ENCODE peak calls at places on chromosome 11, in six cellular contexts. One of them, this sample, is unnamed.

GRCh38 chr11:2173150-2173693 is 1.6 kb upstream of the TH start:
- DNase-seq in NCI-H460: no peak
- DNase-seq in WTC11: peak; percentile 67
- DNase-seq in LoVo: no peak
- DNase-seq in NCI-H510A treated with DMSO at 0.1 percent for 48 hours: no peak
- DNase-seq in myocyte: no peak
- DNase-seq in this sample: no peak

GRCh38 chr11:66294626-66295620 is 3.2 kb downstream of the TMEM151A start:
- DNase-seq in NCI-H460: no peak
- DNase-seq in WTC11: no peak
- DNase-seq in LoVo: no peak
- DNase-seq in NCI-H510A treated with DMSO at 0.1 percent for 48 hours: no peak
- DNase-seq in myocyte: no peak
- DNase-seq in this sample: no peak

GRCh38 chr11:6418199-6418957 is 516 bp downstream of the APBB1 start:
- DNase-seq in NCI-H460: no peak
- DNase-seq in WTC11: peak; percentile 59
- DNase-seq in LoVo: no peak
- DNase-seq in NCI-H510A treated with DMSO at 0.1 percent for 48 hours: no peak
- DNase-seq in myocyte: no peak
- DNase-seq in this sample: no peak

GRCh38 chr11:72525466-72525865 is 91.1 kb upstream of the CLPB start:
- DNase-seq in NCI-H460: no peak
- DNase-seq in WTC11: peak; percentile 29
- DNase-seq in LoVo: no peak
- DNase-seq in NCI-H510A treated with DMSO at 0.1 percent for 48 hours: no peak
- DNase-seq in myocyte: peak; percentile 68
- DNase-seq in this sample: no peak

GRCh38 chr11:1231396-1232327 is 8.8 kb downstream of the MUC5B start:
- DNase-seq in NCI-H460: no peak
- DNase-seq in WTC11: peak; percentile 8
- DNase-seq in LoVo: no peak
- DNase-seq in NCI-H510A treated with DMSO at 0.1 percent for 48 hours: no peak
- DNase-seq in myocyte: no peak
- DNase-seq in this sample: no peak

GRCh38 chr11:7523416-7524210 is 9.8 kb downstream of the PPFIBP2 start:
- DNase-seq in NCI-H460: no peak
- DNase-seq in WTC11: no peak
- DNase-seq in LoVo: no peak
- DNase-seq in NCI-H510A treated with DMSO at 0.1 percent for 48 hours: no peak
- DNase-seq in myocyte: no peak
- DNase-seq in this sample: no peak

GRCh38 chr11:96967616-96968015 is 577.8 kb downstream of the JRKL start:
- DNase-seq in NCI-H460: no peak
- DNase-seq in WTC11: no peak
- DNase-seq in LoVo: no peak
- DNase-seq in NCI-H510A treated with DMSO at 0.1 percent for 48 hours: no peak
- DNase-seq in myocyte: peak; percentile 37
- DNase-seq in this sample: no peak

GRCh38 chr11:5808500-5809121 is at the start of gene OR52N2:
- DNase-seq in NCI-H460: peak; percentile 67
- DNase-seq in WTC11: peak; percentile 80
- DNase-seq in LoVo: peak; percentile 78
- DNase-seq in NCI-H510A treated with DMSO at 0.1 percent for 48 hours: no peak
- DNase-seq in myocyte: peak; percentile 84
- DNase-seq in this sample: peak; percentile 31

GRCh38 chr11:20671856-20672546 is 2.6 kb downstream of the NELL1 start:
- DNase-seq in NCI-H460: peak; percentile 1
- DNase-seq in WTC11: no peak
- DNase-seq in LoVo: no peak
- DNase-seq in NCI-H510A treated with DMSO at 0.1 percent for 48 hours: peak; percentile 64
- DNase-seq in myocyte: no peak
- DNase-seq in this sample: no peak

GRCh38 chr11:23257088-23257487 is 396.8 kb upstream of the CCDC179 start:
- DNase-seq in NCI-H460: no peak
- DNase-seq in WTC11: no peak
- DNase-seq in LoVo: no peak
- DNase-seq in NCI-H510A treated with DMSO at 0.1 percent for 48 hours: no peak
- DNase-seq in myocyte: no peak
- DNase-seq in this sample: no peak

GRCh38 chr11:128328955-128329551 is 258.3 kb downstream of the ETS1 start:
- DNase-seq in NCI-H460: no peak
- DNase-seq in WTC11: no peak
- DNase-seq in LoVo: no peak
- DNase-seq in NCI-H510A treated with DMSO at 0.1 percent for 48 hours: no peak
- DNase-seq in myocyte: no peak
- DNase-seq in this sample: no peak

GRCh38 chr11:74783241-74783871 is 34.7 kb downstream of the RNF169 start:
- DNase-seq in NCI-H460: no peak
- DNase-seq in WTC11: no peak
- DNase-seq in LoVo: peak; percentile 53
- DNase-seq in NCI-H510A treated with DMSO at 0.1 percent for 48 hours: no peak
- DNase-seq in myocyte: peak; percentile 7
- DNase-seq in this sample: no peak

GRCh38 chr11:118596226-118596625 is 11.2 kb upstream of the PHLDB1 start:
- DNase-seq in NCI-H460: no peak
- DNase-seq in WTC11: no peak
- DNase-seq in LoVo: no peak
- DNase-seq in NCI-H510A treated with DMSO at 0.1 percent for 48 hours: no peak
- DNase-seq in myocyte: no peak
- DNase-seq in this sample: no peak

GRCh38 chr11:132782102-132782501 is 750.2 kb downstream of the OPCML start:
- DNase-seq in NCI-H460: no peak
- DNase-seq in WTC11: no peak
- DNase-seq in LoVo: no peak
- DNase-seq in NCI-H510A treated with DMSO at 0.1 percent for 48 hours: peak; percentile 86
- DNase-seq in myocyte: no peak
- DNase-seq in this sample: no peak

GRCh38 chr11:5689551-5689983 is at the start of gene TRIM22:
- DNase-seq in NCI-H460: no peak
- DNase-seq in WTC11: peak; percentile 34
- DNase-seq in LoVo: no peak
- DNase-seq in NCI-H510A treated with DMSO at 0.1 percent for 48 hours: no peak
- DNase-seq in myocyte: peak; percentile 81
- DNase-seq in this sample: peak; percentile 56

GRCh38 chr11:125262825-125263218 is 98.3 kb downstream of the PKNOX2 start:
- DNase-seq in NCI-H460: no peak
- DNase-seq in WTC11: peak; percentile 31
- DNase-seq in LoVo: no peak
- DNase-seq in NCI-H510A treated with DMSO at 0.1 percent for 48 hours: no peak
- DNase-seq in myocyte: no peak
- DNase-seq in this sample: no peak

GRCh38 chr11:15202626-15203025 is 87.9 kb downstream of the INSC start:
- DNase-seq in NCI-H460: no peak
- DNase-seq in WTC11: no peak
- DNase-seq in LoVo: no peak
- DNase-seq in NCI-H510A treated with DMSO at 0.1 percent for 48 hours: no peak
- DNase-seq in myocyte: no peak
- DNase-seq in this sample: peak; percentile 36

GRCh38 chr11:94652735-94653284 is 85.6 kb downstream of the PIWIL4 start:
- DNase-seq in NCI-H460: no peak
- DNase-seq in WTC11: no peak
- DNase-seq in LoVo: no peak
- DNase-seq in NCI-H510A treated with DMSO at 0.1 percent for 48 hours: no peak
- DNase-seq in myocyte: no peak
- DNase-seq in this sample: no peak

GRCh38 chr11:45757672-45758071 is 47.3 kb upstream of the SLC35C1 start:
- DNase-seq in NCI-H460: no peak
- DNase-seq in WTC11: no peak
- DNase-seq in LoVo: no peak
- DNase-seq in NCI-H510A treated with DMSO at 0.1 percent for 48 hours: no peak
- DNase-seq in myocyte: no peak
- DNase-seq in this sample: no peak

GRCh38 chr11:64146036-64146943 is 19.6 kb downstream of the MACROD1 start:
- DNase-seq in NCI-H460: peak; percentile 29
- DNase-seq in WTC11: peak; percentile 85
- DNase-seq in LoVo: no peak
- DNase-seq in NCI-H510A treated with DMSO at 0.1 percent for 48 hours: peak; percentile 55
- DNase-seq in myocyte: peak; percentile 43
- DNase-seq in this sample: peak; percentile 71

GRCh38 chr11:109981028-109981636 is 112.1 kb upstream of the ZC3H12C start:
- DNase-seq in NCI-H460: no peak
- DNase-seq in WTC11: no peak
- DNase-seq in LoVo: no peak
- DNase-seq in NCI-H510A treated with DMSO at 0.1 percent for 48 hours: no peak
- DNase-seq in myocyte: no peak
- DNase-seq in this sample: no peak

GRCh38 chr11:26078217-26078821 is 253.6 kb upstream of the ANO3 start:
- DNase-seq in NCI-H460: no peak
- DNase-seq in WTC11: no peak
- DNase-seq in LoVo: no peak
- DNase-seq in NCI-H510A treated with DMSO at 0.1 percent for 48 hours: no peak
- DNase-seq in myocyte: no peak
- DNase-seq in this sample: no peak

GRCh38 chr11:112321521-112322172 is 61.0 kb upstream of the PLET1 start:
- DNase-seq in NCI-H460: peak; percentile 41
- DNase-seq in WTC11: no peak
- DNase-seq in LoVo: peak; percentile 94
- DNase-seq in NCI-H510A treated with DMSO at 0.1 percent for 48 hours: peak; percentile 65
- DNase-seq in myocyte: peak; percentile 90
- DNase-seq in this sample: peak; percentile 26

GRCh38 chr11:65121447-65121864 is 478 bp downstream of the FAU start:
- DNase-seq in NCI-H460: no peak
- DNase-seq in WTC11: no peak
- DNase-seq in LoVo: no peak
- DNase-seq in NCI-H510A treated with DMSO at 0.1 percent for 48 hours: no peak
- DNase-seq in myocyte: no peak
- DNase-seq in this sample: no peak

This sample was measured in SJSA1.